ENCODE peak calls at places on chromosomes 5 and 9, in four cellular contexts. P is cardiac septum, J is ELF-1, D is Daoy. R is an unnamed sample.

GRCh38 chr5:173850664-173851063 is 37.5 kb upstream of the CPEB4 start:
- DNase-seq in P (no peak), J (no peak), D (no peak), R (no peak)

GRCh38 chr5:111984044-111984443 is 227.1 kb upstream of the NREP start:
- DNase-seq in D (peak), P (no peak), J (no peak), R (no peak)

GRCh38 chr9:137233143-137233980 is 2.7 kb downstream of the SLC34A3 start:
- DNase-seq in P (no peak), J (no peak), D (no peak), R (no peak)

GRCh38 chr5:1745806-1746370 is 53.7 kb downstream of the MRPL36 start:
- DNase-seq in D (no peak), J (no peak), P (peak), R (no peak)

GRCh38 chr5:108820983-108821382 is 73.3 kb downstream of the FER start:
- DNase-seq in P (no peak), D (no peak), J (no peak), R (no peak)

GRCh38 chr9:94922098-94922607 is 195.7 kb downstream of the AOPEP start:
- DNase-seq in J (peak), P (no peak), D (peak), R (peak)

GRCh38 chr5:151585970-151586369 is 5.2 kb downstream of the FAT2 start:
- DNase-seq in J (no peak), P (no peak), D (peak), R (peak)

GRCh38 chr5:71899865-71900342 is 180.8 kb downstream of the CARTPT start:
- DNase-seq in D (peak), J (no peak), P (no peak), R (peak)

GRCh38 chr9:8338742-8339425 is 539.3 kb upstream of the DMAC1 start:
- DNase-seq in D (no peak), P (no peak), J (no peak), R (no peak)

GRCh38 chr5:147216552-147217154 is 18.2 kb upstream of the STK32A start:
- DNase-seq in J (peak), P (no peak), D (peak), R (peak)

GRCh38 chr9:28810375-28811075 is 1237.2 kb upstream of the C9orf72 start:
- DNase-seq in P (no peak), J (no peak), D (no peak), R (no peak)

GRCh38 chr9:82987370-82987769 is 75.6 kb downstream of the RASEF start:
- DNase-seq in P (no peak), D (no peak), J (no peak), R (no peak)

GRCh38 chr5:32714836-32715235 is 3.7 kb downstream of the NPR3 start:
- DNase-seq in D (no peak), P (no peak), J (no peak), R (no peak)

GRCh38 chr5:104128348-104128747 is 565.8 kb upstream of the NUDT12 start:
- DNase-seq in D (no peak), J (no peak), P (no peak), R (no peak)

GRCh38 chr9:7479300-7479699 is 320.3 kb downstream of the DMAC1 start:
- DNase-seq in D (no peak), P (no peak), J (no peak), R (no peak)

GRCh38 chr5:57692582-57693487 is 210.2 kb upstream of the ACTBL2 start:
- DNase-seq in P (peak), J (peak), D (peak), R (peak)

GRCh38 chr5:40587284-40587882 is 92.3 kb upstream of the PTGER4 start:
- DNase-seq in P (no peak), D (no peak), J (no peak), R (no peak)

GRCh38 chr9:111798786-111799185 is 4.0 kb upstream of the SHOC1 start:
- DNase-seq in J (no peak), P (no peak), D (peak), R (no peak)

GRCh38 chr5:43514471-43514815 is 505 bp downstream of the C5orf34 start:
- DNase-seq in P (no peak), D (peak), J (no peak), R (peak)

GRCh38 chr9:72480931-72481330 is 40.5 kb upstream of the TMC1 start:
- DNase-seq in J (no peak), P (no peak), D (peak), R (no peak)

GRCh38 chr9:132427015-132427414 is 17.0 kb downstream of the CFAP77 start:
- DNase-seq in D (no peak), J (no peak), P (no peak), R (no peak)

GRCh38 chr9:23665051-23665450 is 161.0 kb downstream of the ELAVL2 start:
- DNase-seq in P (no peak), D (no peak), J (no peak), R (no peak)

GRCh38 chr9:90870646-90871326 is 69.2 kb downstream of the SYK start:
- DNase-seq in D (peak), P (no peak), J (peak), R (no peak)

GRCh38 chr9:38087934-38088925 is 19.2 kb upstream of the SHB start:
- DNase-seq in D (peak), J (peak), P (peak), R (no peak)